ENCODE peak calls at places on chromosomes 11 and 22, in four cellular contexts. K is adrenal gland; V is CD4-positive, CD25-positive, alpha-beta regulatory T cell; Z is hepatocyte. S is an unnamed sample. For H3K4me1, the result is how much of the 10 kb centered on the place peaks cover.

GRCh38 chr11:134786636-134787035 is 374.6 kb upstream of the B3GAT1 start:
- DNase-seq in K (no peak), V (no peak), Z (no peak), S (no peak)

GRCh38 chr22:42978453-42979103 is 36.4 kb downstream of the PACSIN2 start:
- DNase-seq in K (no peak), V (no peak), Z (no peak), S (no peak)

GRCh38 chr22:27783436-27784098 is 18.0 kb downstream of the MN1 start:
- DNase-seq in K (no peak), V (no peak), Z (no peak), S (no peak)

GRCh38 chr22:29635734-29636357 is 32.4 kb downstream of the NF2 start:
- DNase-seq in K (no peak), V (peak), Z (peak), S (no peak)

GRCh38 chr22:41180926-41181325 is 24.2 kb upstream of the L3MBTL2 start:
- DNase-seq in K (no peak), V (no peak), Z (no peak), S (no peak)

GRCh38 chr22:38941488-38941987 is 15.9 kb upstream of the APOBEC3A start:
- DNase-seq in K (no peak), V (no peak), Z (no peak), S (peak)

GRCh38 chr11:12598330-12599256 is 75.6 kb upstream of the TEAD1 start:
- DNase-seq in K (no peak), V (no peak), Z (no peak), S (no peak)

GRCh38 chr11:38672445-38672844 is 2074.4 kb upstream of the RAG2 start:
- DNase-seq in K (no peak), V (no peak), Z (no peak), S (no peak)

GRCh38 chr11:36033082-36033751 is 89.4 kb downstream of the LDLRAD3 start:
- DNase-seq in K (no peak), V (no peak), Z (no peak), S (no peak)

GRCh38 chr11:123122341-123122740 is 60.4 kb upstream of the HSPA8 start:
- DNase-seq in K (peak), V (no peak), Z (peak), S (peak)

GRCh38 chr11:71395010-71395560 is 53.1 kb downstream of the DHCR7 start:
- DNase-seq in K (no peak), V (no peak), Z (no peak), S (no peak)

GRCh38 chr22:46614070-46614931 is 5.9 kb upstream of the GRAMD4 start:
- DNase-seq in K (no peak), V (peak), Z (no peak), S (no peak)

GRCh38 chr11:126424471-126425039 is 69.1 kb downstream of the ST3GAL4 start:
- DNase-seq in K (peak), V (no peak), Z (no peak), S (no peak)

GRCh38 chr22:28019360-28019759 is 100.3 kb upstream of the PITPNB start:
- DNase-seq in K (peak), V (no peak), Z (no peak), S (no peak)

GRCh38 chr11:2824851-2825250 is 60.7 kb downstream of the CDKN1C start:
- DNase-seq in K (no peak), V (no peak), Z (no peak), S (no peak)

GRCh38 chr11:68711114-68711513 is 26.8 kb downstream of the GAL start:
- DNase-seq in K (no peak), V (no peak), Z (no peak), S (no peak)

GRCh38 chr22:39263626-39264025 is 18.8 kb upstream of the PDGFB start:
- DNase-seq in K (no peak), V (no peak), Z (no peak), S (no peak)

GRCh38 chr11:119019996-119020395 is 1.4 kb downstream of the TRAPPC4 start:
- DNase-seq in K (no peak), V (no peak), Z (no peak), S (no peak)

GRCh38 chr11:77198440-77198849 is 70.4 kb downstream of the MYO7A start:
- DNase-seq in K (peak), V (no peak), Z (no peak), S (peak)

GRCh38 chr22:36211237-36211881 is 9.8 kb upstream of the APOL4 start:
- DNase-seq in K (peak), V (no peak), Z (no peak), S (no peak)

GRCh38 chr11:12189543-12190235 is 79.3 kb downstream of the MICAL2 start:
- DNase-seq in K (no peak), V (peak), Z (no peak), S (no peak)

GRCh38 chr11:44624761-44625221 is 59.3 kb downstream of the CD82 start:
- DNase-seq in K (no peak), V (no peak), Z (no peak), S (peak)

GRCh38 chr11:44626645-44627044 is 61.2 kb downstream of the CD82 start:
- DNase-seq in K (no peak), V (no peak), Z (no peak), S (no peak)

GRCh38 chr11:44623716-44624491 is 58.4 kb downstream of the CD82 start:
- DNase-seq in K (no peak), V (no peak), Z (peak), S (no peak)

GRCh38 chr11:44627911-44628729 is 62.7 kb downstream of the CD82 start:
- DNase-seq in K (peak), V (no peak), Z (peak), S (peak)

DNA sequence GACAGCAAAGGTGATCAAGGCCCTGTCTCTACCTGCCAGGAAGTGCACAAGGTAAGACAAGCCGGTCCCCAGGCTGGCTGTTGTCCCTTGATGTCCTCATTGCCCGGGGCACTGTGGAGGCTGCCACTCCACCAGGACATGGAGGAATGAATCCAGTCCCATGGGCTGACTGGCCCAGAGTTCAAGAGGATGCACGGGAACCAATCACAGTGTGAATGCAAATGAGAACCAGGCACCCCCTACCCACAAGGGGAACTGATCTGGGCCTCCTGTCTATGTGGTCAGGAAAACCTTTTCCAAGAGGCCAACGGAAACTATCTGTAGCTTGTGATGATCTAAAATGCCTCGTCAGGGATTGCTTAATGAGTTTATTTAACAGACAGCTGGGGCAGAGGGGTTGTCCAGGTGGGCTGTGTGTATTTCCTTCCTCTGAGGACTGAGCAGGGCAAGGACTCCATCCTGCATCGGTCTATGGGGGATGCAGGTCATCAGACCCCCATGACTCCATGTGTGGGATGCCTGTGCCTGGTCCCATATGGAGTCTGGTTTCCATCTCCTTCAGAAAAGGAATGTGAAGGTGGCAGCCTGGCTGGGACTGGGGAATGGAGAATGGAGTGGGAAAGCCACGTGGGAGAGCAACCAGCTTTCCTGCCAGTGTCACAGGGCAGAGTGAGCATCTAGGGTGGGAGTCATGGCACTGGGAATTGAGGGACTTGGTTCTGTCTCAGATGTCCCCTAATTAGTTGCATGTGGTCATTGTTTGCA is 60.5 kb downstream of the CD82 start:
- DNase-seq in K (no peak), V (no peak), Z (peak), S (no peak)
- H3K4me1 ChIP-seq in K (under half), V (under half), Z (under half), S (under half)

GRCh38 chr22:25069758-25070461 is 117.4 kb downstream of the KIAA1671 start:
- DNase-seq in K (peak), V (no peak), Z (no peak), S (no peak)
- H3K27ac ChIP-seq in K (no peak), V (no peak), Z (peak), S (no peak)

GRCh38 chr11:1509626-1510255 is 23.2 kb upstream of the MOB2 start:
- DNase-seq in K (no peak), V (no peak), Z (no peak), S (no peak)
- H3K4me1 ChIP-seq in K (under half), V (under half), Z (under half), S (under half)

GRCh38 chr11:62433141-62433543 is 14.3 kb downstream of the SCGB1A1 start:
- DNase-seq in K (no peak), V (no peak), Z (no peak), S (no peak)
- H3K27ac ChIP-seq in K (no peak), V (no peak), Z (no peak), S (no peak)

DNA sequence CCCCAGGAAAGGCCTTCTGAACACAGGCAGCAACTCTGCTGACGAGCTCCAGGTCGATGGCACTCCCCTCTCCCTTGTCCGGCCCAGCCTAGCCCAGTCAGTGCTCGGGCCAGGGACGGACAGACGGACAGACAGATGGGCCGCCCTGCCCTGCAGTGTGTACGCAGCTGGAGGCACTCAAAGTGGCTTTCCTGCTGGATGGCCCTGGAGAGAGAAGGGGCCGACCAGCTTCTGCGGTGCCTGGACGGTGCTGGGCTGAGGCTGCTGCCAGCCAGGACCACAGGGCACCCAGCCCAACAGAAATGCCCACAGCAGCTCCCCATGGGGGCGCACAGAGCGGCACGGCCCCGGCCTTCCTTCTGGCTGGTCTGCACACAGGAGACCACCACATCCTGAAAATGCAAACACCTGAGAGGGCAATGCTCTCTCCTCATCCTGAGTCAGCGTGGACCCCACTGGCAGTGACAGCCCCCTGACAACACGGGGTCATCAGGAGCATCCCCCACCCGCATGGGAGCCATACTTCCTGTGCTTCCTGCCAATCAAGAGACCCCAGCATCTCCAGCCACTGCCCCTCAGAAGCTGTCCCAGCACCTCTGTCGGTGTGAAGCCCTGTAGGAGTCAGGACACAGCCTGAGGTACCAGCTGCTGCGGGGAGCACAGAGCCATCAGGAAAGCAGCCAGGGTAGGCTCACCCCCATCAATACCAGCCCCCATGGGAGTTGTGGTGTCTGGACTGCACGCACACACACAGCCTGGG is 692 bp upstream of the MOB2 start:
- DNase-seq in K (peak), V (no peak), Z (no peak), S (no peak)
- H3K4me1 ChIP-seq in K (under half), V (under half), Z (under half), S (under half)

GRCh38 chr22:20865331-20865730 is 6.5 kb downstream of the SNAP29 start:
- DNase-seq in K (no peak), V (no peak), Z (no peak), S (no peak)

GRCh38 chr22:20867179-20868099 is 8.6 kb downstream of the SNAP29 start:
- DNase-seq in K (peak), V (no peak), Z (peak), S (no peak)

GRCh38 chr22:20866716-20867115 is 7.9 kb downstream of the SNAP29 start:
- DNase-seq in K (no peak), V (no peak), Z (no peak), S (no peak)

GRCh38 chr22:20864186-20864908 is 5.5 kb downstream of the SNAP29 start:
- DNase-seq in K (no peak), V (no peak), Z (no peak), S (no peak)

DNA sequence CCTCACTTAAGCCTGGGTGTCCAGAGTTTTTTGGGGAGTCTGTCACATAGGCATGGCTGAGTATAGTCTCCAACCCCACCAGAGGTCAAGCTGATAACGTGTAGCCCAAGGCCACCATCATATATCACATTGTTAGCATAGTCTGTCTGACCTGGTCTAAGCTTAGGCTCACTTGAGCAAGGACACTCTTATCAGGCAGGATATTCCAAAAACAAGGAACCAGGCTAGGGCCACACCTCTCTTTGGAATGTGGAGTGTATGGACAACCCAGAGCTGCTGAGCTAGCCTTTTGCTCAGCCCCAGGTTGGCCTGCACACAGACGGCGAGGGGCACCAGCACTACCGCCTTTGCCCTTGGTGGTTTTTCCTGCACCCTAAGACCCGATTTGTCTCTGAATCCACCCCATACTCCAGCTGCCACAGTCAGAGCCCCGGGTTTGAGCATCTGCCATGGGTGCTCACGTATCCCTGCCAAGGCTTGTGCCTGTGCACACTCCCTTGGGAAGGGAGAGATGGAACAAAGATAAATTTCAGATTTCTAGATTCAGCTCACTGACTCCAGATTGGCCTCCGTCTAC is 7.2 kb downstream of the SNAP29 start:
- DNase-seq in K (no peak), V (no peak), Z (no peak), S (no peak)
- H3K27ac ChIP-seq in K (no peak), V (no peak), Z (peak), S (no peak)

DNA sequence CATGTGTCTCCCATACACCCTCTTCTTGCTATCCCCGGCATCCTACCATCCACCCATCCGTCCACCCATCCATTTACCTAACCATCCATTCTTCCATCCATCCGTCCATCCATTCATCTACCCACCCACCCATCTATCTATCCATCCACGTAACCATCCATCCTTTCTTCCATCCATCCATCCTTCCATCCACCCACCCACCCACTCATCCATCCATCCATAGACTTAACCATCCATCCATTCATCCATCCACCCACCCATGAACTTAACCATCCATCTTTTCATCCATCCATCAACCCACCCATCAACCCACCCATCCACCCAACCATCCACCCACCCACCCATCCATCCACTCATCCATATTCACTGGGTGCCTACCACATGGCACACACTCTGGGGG is 10.6 kb upstream of the CDC42EP2 start:
- DNase-seq in K (no peak), V (no peak), Z (no peak), S (no peak)
- H3K4me1 ChIP-seq in K (under half), V (under half), Z (half or more), S (under half)

GRCh38 chr22:50445071-50445879 is 29.6 kb downstream of the SBF1 start:
- DNase-seq in K (no peak), V (no peak), Z (no peak), S (no peak)

GRCh38 chr22:50443202-50443601 is 31.6 kb downstream of the SBF1 start:
- DNase-seq in K (no peak), V (no peak), Z (no peak), S (no peak)

GRCh38 chr22:50444663-50445062 is 30.2 kb downstream of the SBF1 start:
- DNase-seq in K (peak), V (no peak), Z (peak), S (peak)

GRCh38 chr22:50445880-50446707 is 28.7 kb downstream of the SBF1 start:
- DNase-seq in K (no peak), V (no peak), Z (no peak), S (no peak)

GRCh38 chr22:50443801-50444625 is 30.8 kb downstream of the SBF1 start:
- DNase-seq in K (no peak), V (no peak), Z (no peak), S (peak)
- H3K27ac ChIP-seq in K (no peak), V (peak), Z (no peak), S (peak)

DNA sequence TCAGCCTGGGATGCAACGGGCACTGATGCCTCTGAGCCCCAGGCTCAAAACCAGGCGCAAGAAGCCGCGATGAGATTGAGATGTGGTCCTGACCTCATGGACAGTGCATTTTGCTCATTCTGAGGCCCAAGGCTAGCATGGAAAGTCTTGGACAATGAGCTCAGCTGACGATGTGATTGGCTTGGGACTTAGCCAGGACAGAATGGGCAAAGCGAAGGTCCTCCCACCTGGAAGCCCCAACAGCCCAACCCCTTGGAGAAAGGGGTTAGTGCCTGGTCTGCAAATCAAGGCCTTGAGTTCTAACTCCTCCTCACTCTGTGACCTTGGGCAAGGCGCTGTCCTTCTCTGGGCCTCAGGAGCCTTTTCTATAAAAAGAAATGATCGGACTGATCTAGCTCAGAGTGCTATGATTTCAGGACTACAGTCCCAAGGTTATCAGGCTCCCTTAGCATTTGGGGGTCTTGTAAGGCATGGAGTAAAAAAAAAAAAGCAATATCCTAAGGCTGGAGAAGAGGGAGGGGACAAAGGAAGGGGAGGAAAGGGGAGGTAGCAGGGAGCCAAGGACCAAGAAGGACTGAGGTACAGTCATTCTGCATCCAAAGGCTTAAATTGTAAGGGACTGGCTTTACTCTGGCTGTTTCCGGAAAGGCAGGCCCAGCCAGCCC is 2.7 kb downstream of the SLC43A3 start:
- DNase-seq in K (peak), V (no peak), Z (no peak), S (no peak)
- H3K4me1 ChIP-seq in K (half or more), V (under half), Z (under half), S (under half)